ENCODE peak calls at places on chromosomes 3 and 15, in ten cellular contexts. J, D, P, H, V, X, W, G, O and T are unnamed samples. For H3K4me1, the result is how much of the 10 kb centered on the place peaks cover.

GRCh38 chr3:40691598-40691905 is 166.8 kb downstream of the ZNF621 start:
- DNase-seq in J (no peak), D (no peak), P (no peak), H (no peak), V (no peak), X (no peak), W (no peak), G (no peak), O (no peak), T (peak)

GRCh38 chr3:12727481-12727880 is 31.6 kb downstream of the TMEM40 start:
- DNase-seq in J (no peak), D (no peak), P (no peak), H (no peak), V (no peak), X (no peak), W (no peak), G (no peak), O (no peak), T (no peak)

GRCh38 chr15:93483923-93484322 is 394.9 kb upstream of the RGMA start:
- DNase-seq in J (no peak), D (no peak), P (no peak), H (no peak), V (no peak), X (no peak), W (no peak), G (no peak), O (no peak), T (no peak)

GRCh38 chr3:15476378-15476777 is 45.1 kb downstream of the COLQ start:
- DNase-seq in J (no peak), D (no peak), P (no peak), H (no peak), V (no peak), X (no peak), W (no peak), G (no peak), O (no peak), T (no peak)

GRCh38 chr15:37093480-37094410 is 6.6 kb downstream of the MEIS2 start:
- DNase-seq in J (no peak), D (no peak), P (no peak), H (no peak), V (peak), X (no peak), W (no peak), G (no peak), O (no peak), T (no peak)

GRCh38 chr3:141275032-141275422 is 43.4 kb downstream of the PXYLP1 start:
- DNase-seq in J (no peak), D (no peak), P (no peak), H (no peak), V (no peak), X (no peak), W (no peak), G (no peak), O (no peak), T (no peak)

GRCh38 chr3:138916824-138917223 is 30.1 kb downstream of the FOXL2 start:
- DNase-seq in J (no peak), D (no peak), P (no peak), H (no peak), V (peak), X (no peak), W (no peak), G (peak), O (peak), T (no peak)

GRCh38 chr15:49372366-49372765 is 50.7 kb upstream of the FGF7 start:
- DNase-seq in J (no peak), D (no peak), P (no peak), H (no peak), V (no peak), X (no peak), W (no peak), G (no peak), O (no peak), T (no peak)

GRCh38 chr3:71582612-71583568 is 638 bp downstream of the FOXP1 start:
- DNase-seq in J (peak), D (peak), P (peak), H (peak), V (peak), X (peak), W (peak), G (peak), O (peak), T (peak)

GRCh38 chr15:59536553-59536952 is 75.0 kb upstream of the GCNT3 start:
- DNase-seq in J (no peak), D (no peak), P (no peak), H (no peak), V (no peak), X (no peak), W (no peak), G (no peak), O (no peak), T (no peak)

GRCh38 chr3:50256978-50257890 is 11.7 kb upstream of the SEMA3B start:
- DNase-seq in J (no peak), D (peak), P (no peak), H (no peak), V (no peak), X (peak), W (peak), G (peak), O (no peak), T (no peak)

GRCh38 chr15:74396445-74397238 is 29.2 kb upstream of the CYP11A1 start:
- DNase-seq in J (no peak), D (no peak), P (no peak), H (no peak), V (no peak), X (no peak), W (no peak), G (peak), O (no peak), T (no peak)

GRCh38 chr15:97806731-97807130 is 153.8 kb upstream of the ARRDC4 start:
- DNase-seq in J (no peak), D (no peak), P (no peak), H (no peak), V (no peak), X (no peak), W (no peak), G (no peak), O (no peak), T (no peak)

GRCh38 chr3:18660059-18660458 is 234.9 kb upstream of the SATB1 start:
- DNase-seq in J (no peak), D (no peak), P (no peak), H (no peak), V (no peak), X (no peak), W (no peak), G (no peak), O (no peak), T (no peak)

GRCh38 chr15:64749999-64750657 is 25.3 kb downstream of the RBPMS2 start:
- DNase-seq in J (no peak), D (no peak), P (no peak), H (no peak), V (peak), X (no peak), W (peak), G (no peak), O (no peak), T (peak)

GRCh38 chr3:194097141-194097880 is 38.6 kb upstream of the HES1 start:
- DNase-seq in J (no peak), D (no peak), P (no peak), H (no peak), V (no peak), X (no peak), W (no peak), G (no peak), O (no peak), T (no peak)

GRCh38 chr3:161496508-161496907 is at the start of gene OTOL1:
- DNase-seq in J (no peak), D (no peak), P (no peak), H (no peak), V (no peak), X (no peak), W (no peak), G (no peak), O (no peak), T (no peak)

GRCh38 chr3:124784686-124785382 is 54.6 kb downstream of the UMPS start:
- DNase-seq in J (no peak), D (no peak), P (no peak), H (no peak), V (no peak), X (peak), W (no peak), G (no peak), O (no peak), T (no peak)

GRCh38 chr3:73378207-73378606 is 246.5 kb downstream of the PDZRN3 start:
- DNase-seq in J (no peak), D (no peak), P (no peak), H (no peak), V (no peak), X (no peak), W (no peak), G (no peak), O (no peak), T (no peak)

GRCh38 chr3:106119691-106120090 is 250.9 kb upstream of the CBLB start:
- DNase-seq in J (no peak), D (no peak), P (no peak), H (no peak), V (no peak), X (no peak), W (no peak), G (no peak), O (no peak), T (no peak)

GRCh38 chr3:183980408-183980807 is 37.3 kb downstream of the ABCC5 start:
- DNase-seq in J (no peak), D (no peak), P (no peak), H (no peak), V (peak), X (no peak), W (no peak), G (no peak), O (no peak), T (no peak)

GRCh38 chr15:32877620-32878019 is 159.8 kb downstream of the GREM1 start:
- DNase-seq in J (no peak), D (no peak), P (no peak), H (no peak), V (no peak), X (no peak), W (no peak), G (peak), O (no peak), T (no peak)

GRCh38 chr3:185733980-185734724 is 90.7 kb downstream of the IGF2BP2 start:
- DNase-seq in J (no peak), D (peak), P (no peak), H (no peak), V (peak), X (peak), W (no peak), G (peak), O (no peak), T (no peak)

GRCh38 chr3:14457999-14458398 is 55.6 kb downstream of the SLC6A6 start:
- DNase-seq in J (no peak), D (no peak), P (no peak), H (no peak), V (no peak), X (no peak), W (no peak), G (no peak), O (no peak), T (no peak)

GRCh38 chr3:107660316-107660976 is 137.7 kb downstream of the BBX start:
- DNase-seq in J (no peak), D (no peak), P (no peak), H (peak), V (no peak), X (peak), W (no peak), G (peak), O (no peak), T (no peak)

GRCh38 chr15:64162478-64162868 is 349 bp downstream of the PPIB start:
- DNase-seq in J (no peak), D (no peak), P (no peak), H (no peak), V (no peak), X (no peak), W (no peak), G (no peak), O (no peak), T (no peak)

GRCh38 chr15:63843901-63844317 is 10.2 kb upstream of the HERC1 start:
- DNase-seq in J (no peak), D (no peak), P (no peak), H (no peak), V (no peak), X (no peak), W (no peak), G (no peak), O (no peak), T (no peak)

GRCh38 chr15:51313644-51314280 is 24.6 kb downstream of the CYP19A1 start:
- DNase-seq in J (no peak), D (no peak), P (no peak), H (no peak), V (no peak), X (no peak), W (no peak), G (no peak), O (no peak), T (no peak)

GRCh38 chr15:99168601-99169580 is 64.0 kb downstream of the SYNM start:
- DNase-seq in J (no peak), D (peak), P (no peak), H (no peak), V (no peak), X (no peak), W (no peak), G (peak), O (no peak), T (no peak)
- H3K27ac ChIP-seq in J (no peak), D (no peak), P (peak), H (no peak), V (peak), X (no peak), W (peak), G (no peak), O (peak), T (peak)

DNA sequence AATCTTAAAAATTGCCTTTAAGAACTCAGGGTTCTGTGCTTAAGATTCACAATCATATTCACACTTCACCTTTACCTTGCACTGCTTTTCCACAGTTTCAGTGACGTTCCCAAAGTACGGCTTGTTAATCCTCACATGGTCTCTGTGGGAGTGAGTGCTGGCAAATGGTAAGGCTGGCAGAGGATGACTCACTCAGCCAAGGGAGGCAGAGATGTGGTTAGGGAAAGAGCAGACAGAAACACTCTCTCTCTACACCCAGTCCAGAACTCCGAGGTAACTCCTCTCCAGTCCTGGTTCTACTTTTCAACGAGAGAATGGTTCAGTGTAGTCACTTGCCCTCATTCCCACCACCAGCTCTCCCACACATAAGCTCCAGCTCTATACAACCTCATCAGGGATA is 33.1 kb downstream of the RASGRP1 start:
- DNase-seq in J (no peak), D (peak), P (no peak), H (no peak), V (no peak), X (no peak), W (no peak), G (no peak), O (no peak), T (no peak)
- H3K4me1 ChIP-seq in J (half or more), D (under half), P (under half), H (half or more), V (under half), X (under half), W (under half), G (under half), O (under half), T (under half)

GRCh38 chr15:80480909-80481308 is 76.7 kb downstream of the ARNT2 start:
- DNase-seq in J (no peak), D (peak), P (peak), H (no peak), V (peak), X (no peak), W (peak), G (no peak), O (peak), T (peak)

GRCh38 chr15:80482686-80483085 is 78.5 kb downstream of the ARNT2 start:
- DNase-seq in J (no peak), D (no peak), P (no peak), H (no peak), V (no peak), X (no peak), W (no peak), G (no peak), O (no peak), T (no peak)

GRCh38 chr15:80478075-80478474 is 73.9 kb downstream of the ARNT2 start:
- DNase-seq in J (no peak), D (no peak), P (no peak), H (no peak), V (no peak), X (no peak), W (no peak), G (no peak), O (no peak), T (no peak)

GRCh38 chr15:80479191-80479590 is 75.0 kb downstream of the ARNT2 start:
- DNase-seq in J (no peak), D (no peak), P (no peak), H (no peak), V (no peak), X (no peak), W (no peak), G (no peak), O (no peak), T (no peak)

DNA sequence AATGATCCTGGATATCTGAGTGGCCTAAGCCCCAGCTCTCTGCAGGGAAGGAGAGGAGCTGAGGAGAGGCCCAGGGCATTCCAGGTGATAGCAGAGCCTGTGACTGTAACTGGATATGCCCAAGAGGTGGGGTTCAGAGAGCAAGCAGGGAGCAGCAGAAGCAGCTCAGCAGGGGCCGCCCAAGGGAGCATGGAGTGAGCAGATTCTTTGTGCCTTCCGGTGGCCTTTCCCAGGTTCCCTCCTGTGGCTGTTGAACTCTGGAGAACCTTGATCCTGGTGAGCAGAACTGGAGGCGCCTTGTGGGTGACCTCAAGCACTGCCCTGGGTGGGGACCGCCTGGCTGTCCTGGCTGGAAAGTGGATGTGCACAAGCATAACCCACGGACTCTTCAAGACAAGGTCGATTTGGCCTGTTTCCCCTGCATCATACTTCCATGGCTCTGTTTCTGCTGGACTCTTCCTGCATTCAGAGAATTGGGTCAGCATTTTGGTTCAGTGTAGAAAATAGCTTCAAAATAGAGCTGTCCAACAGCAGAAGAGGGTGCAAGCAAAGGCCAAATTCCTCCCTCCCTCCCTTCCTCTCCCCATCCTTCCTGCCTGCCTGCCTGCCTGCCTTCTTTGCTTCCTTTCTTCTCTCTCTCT is 76.1 kb downstream of the ARNT2 start:
- DNase-seq in J (no peak), D (peak), P (no peak), H (no peak), V (no peak), X (no peak), W (no peak), G (no peak), O (no peak), T (no peak)
- H3K4me3 ChIP-seq in J (no peak), D (no peak), P (no peak), H (no peak), V (no peak), X (no peak), W (no peak), G (no peak), O (no peak), T (no peak)

DNA sequence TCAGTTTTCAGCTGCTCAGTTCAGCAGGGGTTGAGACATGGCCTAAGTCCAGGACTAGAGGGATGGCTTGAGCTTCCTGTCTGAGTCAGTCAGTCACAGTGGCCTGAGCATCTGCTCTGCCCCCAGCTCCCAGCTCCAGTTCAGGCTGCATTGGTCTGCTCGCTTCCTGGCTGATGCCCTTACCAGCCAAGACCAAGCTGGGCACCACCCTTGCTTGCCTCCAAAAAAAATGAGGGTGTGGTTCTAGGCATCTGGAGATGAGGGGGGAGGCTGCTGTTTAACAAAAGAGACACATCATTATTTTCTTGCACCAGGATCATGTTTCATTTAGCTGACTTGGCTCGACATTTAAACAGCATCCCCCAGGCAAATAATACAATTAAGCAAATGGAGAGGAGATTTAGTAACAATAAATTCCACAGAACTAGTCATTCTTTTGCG is 70.7 kb downstream of the WNT5A start:
- DNase-seq in J (no peak), D (no peak), P (no peak), H (no peak), V (no peak), X (no peak), W (no peak), G (no peak), O (no peak), T (no peak)
- H3K27ac ChIP-seq in J (no peak), D (no peak), P (no peak), H (no peak), V (no peak), X (no peak), W (no peak), G (no peak), O (no peak), T (no peak)

GRCh38 chr15:66403323-66403722 is 16.6 kb downstream of the MAP2K1 start:
- DNase-seq in J (no peak), D (no peak), P (no peak), H (no peak), V (no peak), X (no peak), W (no peak), G (no peak), O (no peak), T (no peak)

GRCh38 chr15:66405605-66406004 is 18.9 kb downstream of the MAP2K1 start:
- DNase-seq in J (no peak), D (no peak), P (no peak), H (no peak), V (no peak), X (no peak), W (no peak), G (no peak), O (no peak), T (no peak)

GRCh38 chr15:66405007-66405406 is 18.3 kb downstream of the MAP2K1 start:
- DNase-seq in J (no peak), D (no peak), P (no peak), H (no peak), V (no peak), X (no peak), W (no peak), G (no peak), O (no peak), T (no peak)

GRCh38 chr15:66404122-66404521 is 17.4 kb downstream of the MAP2K1 start:
- DNase-seq in J (no peak), D (no peak), P (no peak), H (no peak), V (no peak), X (no peak), W (no peak), G (no peak), O (no peak), T (no peak)

DNA sequence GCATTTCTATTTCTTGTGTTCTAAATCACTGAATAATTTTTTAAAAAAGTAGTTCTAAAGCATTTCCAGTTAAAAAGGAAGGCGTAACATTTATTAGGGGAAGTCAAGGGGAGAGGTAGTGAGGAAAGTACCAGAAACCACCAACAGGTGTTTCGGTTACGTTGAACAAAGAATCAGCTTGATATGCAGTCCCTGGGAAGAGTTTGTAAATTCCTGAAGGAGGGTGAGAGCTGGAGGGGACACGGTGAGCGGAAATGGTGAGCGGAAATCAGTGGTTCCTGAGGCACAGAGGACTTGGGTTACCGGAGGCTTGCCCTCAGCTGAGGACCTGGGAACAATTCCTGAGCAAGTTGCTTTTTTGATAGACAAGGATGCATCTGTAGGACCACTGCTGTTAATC is 17.8 kb downstream of the MAP2K1 start:
- DNase-seq in J (no peak), D (no peak), P (no peak), H (no peak), V (no peak), X (no peak), W (no peak), G (no peak), O (no peak), T (no peak)
- H3K4me1 ChIP-seq in J (half or more), D (under half), P (half or more), H (half or more), V (under half), X (under half), W (half or more), G (half or more), O (under half), T (under half)

GRCh38 chr3:156271508-156271907 is 151.1 kb downstream of the KCNAB1 start:
- DNase-seq in J (no peak), D (no peak), P (no peak), H (no peak), V (no peak), X (no peak), W (no peak), G (no peak), O (no peak), T (no peak)
- H3K4me3 ChIP-seq in J (no peak), D (no peak), P (no peak), H (no peak), V (no peak), X (no peak), W (no peak), G (no peak), O (no peak), T (no peak)